ENCODE peak calls at places on chromosomes 2 and 18, in eight cellular contexts. C is Peyer's patch; A is cardiac muscle cell; N is H54; P is stimulated activated CD4-positive, alpha-beta T cell treated with anti-CD3 and anti-CD28 coated beads, Interleukin-4, amount 100 ng/mL, for 4 hours; V is Caco-2; U is HT1080; G is mesenchymal stem cell. T is an unnamed sample.

GRCh38 chr18:3224223-3224622 is 4.5 kb upstream of the MYOM1 start:
- DNase-seq in P (no peak), N (no peak), U (no peak), V (no peak), G (no peak), A (no peak), C (no peak), T (no peak)

GRCh38 chr2:38535745-38536506 is 66.8 kb downstream of the HNRNPLL start:
- DNase-seq in U (no peak), P (peak; percentile 88), G (peak; percentile 65), A (peak; percentile 91), N (peak; percentile 63), C (peak; percentile 90), V (peak; percentile 91), T (peak; percentile 70)

GRCh38 chr2:129905664-129906081 is 73.8 kb upstream of the RAB6C start:
- DNase-seq in N (no peak), C (no peak), A (no peak), G (no peak), V (no peak), P (no peak), U (no peak), T (no peak)

GRCh38 chr2:106885981-106886915 is at the start of gene ST6GAL2:
- DNase-seq in A (peak; percentile 59), U (no peak), G (peak; percentile 9), P (no peak), V (no peak), C (no peak), N (no peak), T (no peak)

GRCh38 chr2:56009758-56010534 is 86.4 kb upstream of the EFEMP1 start:
- DNase-seq in P (no peak), C (no peak), G (peak; percentile 65), N (no peak), A (peak; percentile 15), U (peak; percentile 51), V (peak; percentile 15), T (no peak)

GRCh38 chr2:231931481-231931915 is 5.3 kb upstream of the NPPC start:
- DNase-seq in A (no peak), G (no peak), C (peak; percentile 29), V (no peak), N (no peak), U (no peak), P (no peak), T (no peak)

GRCh38 chr2:235026649-235027557 is 75.1 kb downstream of the SH3BP4 start:
- DNase-seq in A (no peak), N (peak; percentile 51), P (no peak), V (peak; percentile 54), U (peak; percentile 58), C (peak; percentile 86), G (no peak), T (no peak)

GRCh38 chr2:233424028-233424951 is 70.0 kb downstream of the DGKD start:
- DNase-seq in P (no peak), U (peak; percentile 47), A (no peak), C (peak; percentile 79), G (no peak), N (no peak), V (no peak), T (no peak)

GRCh38 chr2:145228506-145228905 is 708.6 kb upstream of the ZEB2 start:
- DNase-seq in C (no peak), U (no peak), A (no peak), P (no peak), V (no peak), N (no peak), G (peak; percentile 5), T (no peak)

GRCh38 chr2:219078126-219078525 is 17.4 kb upstream of the IHH start:
- DNase-seq in N (no peak), V (no peak), A (no peak), U (no peak), C (no peak), P (no peak), G (no peak), T (no peak)

GRCh38 chr2:18721038-18721922 is 131.9 kb upstream of the NT5C1B start:
- DNase-seq in N (no peak), U (no peak), A (no peak), C (no peak), P (no peak), V (no peak), G (no peak), T (no peak)

T was measured in activated T-cell treated with anti-CD3 and anti-CD28 coated beads for 4 hours.